ENCODE peak calls at places on chromosomes 4 and X, in eight cellular contexts. S, U, I, Y, P, Z, Q and D are unnamed samples.

GRCh38 chr4:7597281-7597680 is 162.6 kb upstream of the PSAPL1 start:
- DNase-seq in S (no peak), U (no peak), I (no peak), Y (no peak), P (no peak), Z (no peak), Q (no peak), D (no peak)

GRCh38 chr4:77045490-77045889 is 30.3 kb downstream of the CCNI start:
- DNase-seq in S (no peak), U (no peak), I (no peak), Y (no peak), P (no peak), Z (no peak), Q (no peak), D (peak)

GRCh38 chr4:40446785-40447184 is 111.7 kb downstream of the CHRNA9 start:
- DNase-seq in S (no peak), U (no peak), I (no peak), Y (no peak), P (no peak), Z (no peak), Q (no peak), D (no peak)

GRCh38 chr4:52750819-52751348 is 341 bp downstream of the ERVMER34-1 start:
- DNase-seq in S (peak), U (no peak), I (no peak), Y (no peak), P (no peak), Z (no peak), Q (peak), D (no peak)

GRCh38 chr4:47510036-47510435 is 25.0 kb downstream of the ATP10D start:
- DNase-seq in S (no peak), U (no peak), I (no peak), Y (no peak), P (no peak), Z (no peak), Q (no peak), D (no peak)

GRCh38 chr4:132330994-132331393 is 818.1 kb upstream of the PCDH10 start:
- DNase-seq in S (no peak), U (no peak), I (no peak), Y (no peak), P (no peak), Z (no peak), Q (no peak), D (no peak)

GRCh38 chrX:108001218-108001814 is 19.1 kb upstream of the TEX13B start:
- DNase-seq in S (no peak), U (no peak), I (no peak), Y (peak), P (peak), Z (no peak), Q (no peak), D (peak)

GRCh38 chr4:1154126-1154522 is 18.3 kb downstream of the SPON2 start:
- DNase-seq in S (no peak), U (no peak), I (no peak), Y (no peak), P (peak), Z (no peak), Q (peak), D (no peak)

GRCh38 chr4:134544303-134544761 is 342.7 kb upstream of the PABPC4L start:
- DNase-seq in S (no peak), U (no peak), I (peak), Y (no peak), P (no peak), Z (no peak), Q (no peak), D (no peak)

GRCh38 chr4:22416403-22416802 is 99.5 kb downstream of the ADGRA3 start:
- DNase-seq in S (no peak), U (no peak), I (no peak), Y (no peak), P (no peak), Z (no peak), Q (no peak), D (peak)

GRCh38 chr4:42205551-42205950 is 53.1 kb upstream of the BEND4 start:
- DNase-seq in S (no peak), U (no peak), I (no peak), Y (no peak), P (no peak), Z (no peak), Q (no peak), D (no peak)

GRCh38 chr4:40178672-40179071 is 18.2 kb upstream of the RHOH start:
- DNase-seq in S (no peak), U (no peak), I (no peak), Y (no peak), P (no peak), Z (no peak), Q (no peak), D (no peak)

GRCh38 chr4:17561195-17561909 is 15.6 kb upstream of the LAP3 start:
- DNase-seq in S (no peak), U (no peak), I (no peak), Y (no peak), P (no peak), Z (no peak), Q (peak), D (no peak)

GRCh38 chr4:129344058-129344457 is 248.1 kb downstream of the C4orf33 start:
- DNase-seq in S (no peak), U (no peak), I (no peak), Y (peak), P (peak), Z (peak), Q (no peak), D (peak)

GRCh38 chr4:119730644-119730995 is 102.0 kb upstream of the PDE5A start:
- DNase-seq in S (no peak), U (no peak), I (no peak), Y (no peak), P (no peak), Z (no peak), Q (no peak), D (no peak)

GRCh38 chrX:7055386-7056137 is 92.0 kb upstream of the STS start:
- DNase-seq in S (no peak), U (no peak), I (no peak), Y (no peak), P (no peak), Z (peak), Q (no peak), D (peak)

GRCh38 chr4:138555584-138555983 is 313.4 kb upstream of the SLC7A11 start:
- DNase-seq in S (no peak), U (no peak), I (no peak), Y (peak), P (peak), Z (no peak), Q (no peak), D (peak)

DNA sequence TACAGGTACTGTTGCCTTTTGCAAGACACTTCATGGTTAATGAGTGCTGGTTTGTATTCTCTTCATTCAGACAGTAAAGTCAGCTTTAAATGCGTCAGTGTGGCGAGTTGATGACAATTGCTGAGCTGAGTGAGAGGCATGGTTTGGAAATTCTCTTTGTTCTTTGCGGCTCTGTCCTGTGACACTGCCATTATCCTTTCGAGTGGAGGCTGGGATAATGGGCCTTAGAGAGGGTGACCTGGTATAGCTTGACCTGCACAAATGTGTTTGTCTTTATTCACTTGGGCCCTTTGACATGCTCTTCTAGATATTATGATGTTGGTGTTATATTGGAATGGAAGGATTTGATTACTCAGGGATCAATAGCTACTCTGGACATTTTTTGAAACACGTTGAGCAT is 208.5 kb upstream of the FAT1 start:
- DNase-seq in S (no peak), U (no peak), I (no peak), Y (peak), P (no peak), Z (no peak), Q (no peak), D (no peak)
- TF ChIP-seq POLR2A in S (no peak), U (no peak), I (no peak), Y (no peak), P (no peak), Z (no peak), Q (no peak), D (no peak)

GRCh38 chr4:26579169-26579568 is 4.7 kb upstream of the TBC1D19 start:
- DNase-seq in S (no peak), U (no peak), I (no peak), Y (no peak), P (no peak), Z (no peak), Q (no peak), D (no peak)

GRCh38 chr4:26583865-26584652 is at the start of gene TBC1D19:
- DNase-seq in S (peak), U (peak), I (peak), Y (peak), P (peak), Z (peak), Q (peak), D (peak)

GRCh38 chr4:26584725-26585124 is 841 bp downstream of the TBC1D19 start:
- DNase-seq in S (no peak), U (no peak), I (no peak), Y (no peak), P (no peak), Z (no peak), Q (no peak), D (no peak)

GRCh38 chr4:26583538-26583864 is 383 bp upstream of the TBC1D19 start:
- DNase-seq in S (no peak), U (no peak), I (no peak), Y (no peak), P (no peak), Z (no peak), Q (no peak), D (no peak)
- TF ChIP-seq POLR2A in S (no peak), U (no peak), I (no peak), Y (no peak), P (no peak), Z (no peak), Q (no peak), D (no peak)

GRCh38 chrX:24150051-24150790 is 692 bp downstream of the ZFX start:
- DNase-seq in S (peak), U (peak), I (peak), Y (peak), P (peak), Z (peak), Q (peak), D (peak)
- TF ChIP-seq POLR2A in S (peak), U (no peak), I (peak), Y (no peak), P (peak), Z (no peak), Q (no peak), D (peak)

DNA sequence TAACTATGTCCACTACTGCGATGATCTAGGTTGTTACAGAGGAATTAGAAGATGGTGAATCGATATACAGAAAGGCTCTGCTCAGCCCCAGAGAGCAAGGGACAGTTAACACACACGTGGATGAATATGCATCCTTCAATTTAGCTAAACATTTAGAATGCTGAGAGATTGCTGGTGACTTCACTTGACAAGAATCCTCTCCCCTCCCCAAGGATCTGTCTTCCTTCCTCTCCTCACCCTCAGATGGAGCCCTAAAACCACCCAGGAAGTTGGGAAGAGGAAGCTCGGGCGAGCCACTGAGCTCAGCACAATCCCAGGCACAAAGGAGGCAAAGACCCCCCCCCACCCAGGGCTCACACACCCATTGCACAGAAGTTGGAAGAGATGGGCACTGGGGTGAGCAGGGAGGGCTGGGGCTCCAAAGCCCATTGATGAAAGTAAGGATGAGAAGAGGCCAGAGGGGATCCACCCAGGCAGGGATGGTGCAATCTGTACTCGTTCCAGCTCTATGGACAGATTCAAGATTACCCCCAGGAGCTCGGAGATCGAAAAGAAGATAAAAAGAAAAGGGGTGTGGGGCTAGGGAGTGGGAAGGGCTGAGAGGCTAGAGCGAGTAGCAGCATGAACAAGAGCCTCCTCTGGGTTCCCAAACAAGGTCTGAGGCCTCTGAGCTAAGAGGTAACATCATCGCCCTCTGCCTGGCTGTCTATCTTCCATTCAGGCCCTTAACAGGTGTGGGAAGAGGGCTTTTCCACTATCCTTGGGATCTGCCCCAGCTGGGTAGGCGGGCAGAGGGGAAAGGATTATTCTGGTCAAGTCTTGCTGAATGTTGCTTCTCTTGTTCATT is 1.3 kb downstream of the TFE3 start:
- DNase-seq in S (no peak), U (no peak), I (no peak), Y (no peak), P (no peak), Z (peak), Q (no peak), D (no peak)
- TF ChIP-seq POLR2A in S (no peak), U (no peak), I (no peak), Y (no peak), P (peak), Z (no peak), Q (no peak), D (no peak)

DNA sequence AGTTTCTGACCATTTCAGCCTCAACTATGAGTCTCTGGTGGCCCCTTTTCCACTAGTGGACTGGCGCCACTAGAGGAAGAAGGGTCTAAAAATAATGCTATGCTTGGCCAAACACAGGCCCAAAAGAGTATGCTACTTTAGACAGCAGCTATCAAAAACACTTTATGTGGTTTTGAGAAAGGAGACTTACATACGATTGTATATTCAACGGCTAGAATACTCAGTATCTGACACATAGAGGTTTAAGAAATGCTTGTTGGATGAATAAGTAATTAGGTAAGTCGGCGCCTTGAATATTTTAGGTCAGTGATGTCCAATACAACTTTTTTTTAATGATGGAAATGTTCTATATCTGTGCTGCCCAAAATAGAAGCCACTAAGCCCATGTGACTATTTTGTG is 25.7 kb upstream of the TMPRSS11A start:
- DNase-seq in S (no peak), U (no peak), I (no peak), Y (no peak), P (no peak), Z (no peak), Q (no peak), D (no peak)
- TF ChIP-seq POLR2A in S (no peak), U (no peak), I (no peak), Y (no peak), P (no peak), Z (no peak), Q (no peak), D (no peak)

GRCh38 chr4:55853484-55854046 is at the start of gene EXOC1:
- DNase-seq in S (peak), U (peak), I (peak), Y (peak), P (peak), Z (peak), Q (peak), D (peak)
- TF ChIP-seq POLR2A in S (peak), U (peak), I (peak), Y (peak), P (peak), Z (no peak), Q (no peak), D (peak)

DNA sequence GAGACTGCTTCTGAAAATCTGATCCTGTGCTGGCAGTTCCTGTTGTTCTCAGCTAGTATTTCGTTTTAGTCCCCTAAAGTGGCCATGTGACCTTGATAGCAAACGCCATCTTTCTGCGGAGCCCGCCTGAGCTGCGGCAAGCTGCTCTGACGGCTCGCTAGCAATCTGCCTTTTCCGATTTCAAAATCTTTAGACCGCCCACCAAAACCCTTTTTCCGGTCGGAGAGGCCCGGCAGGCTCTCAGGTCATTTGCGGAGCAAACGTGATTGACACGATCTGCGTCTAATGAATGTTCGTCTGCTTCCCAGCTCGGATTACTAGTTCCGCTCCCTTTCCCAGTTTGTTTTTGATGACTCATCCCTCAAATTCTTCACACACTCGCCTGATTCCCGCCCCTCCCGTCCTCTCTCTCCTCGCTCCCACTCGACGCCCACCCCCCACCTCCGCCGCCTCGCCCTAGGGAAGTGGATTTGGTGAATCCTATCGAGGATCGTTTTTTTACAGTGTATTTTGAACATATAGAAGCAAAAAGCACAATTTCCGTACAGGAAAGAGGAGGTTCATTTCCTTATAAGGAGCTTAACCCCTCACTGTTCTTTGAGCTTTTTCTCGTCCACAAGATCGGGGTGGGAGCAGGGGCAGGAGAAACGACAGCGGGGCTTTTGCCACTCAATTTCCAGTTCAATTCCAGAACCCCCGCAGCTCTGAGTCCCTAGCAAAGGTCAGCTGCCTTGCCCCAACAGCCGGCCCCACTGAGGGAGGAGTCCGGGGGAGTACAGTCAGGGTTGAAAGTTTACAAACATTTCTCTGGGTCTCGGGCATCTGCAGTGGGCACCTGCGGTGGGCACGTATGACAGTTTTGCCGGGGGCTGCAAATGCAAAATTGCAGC is 37.5 kb downstream of the NLGN3 start:
- DNase-seq in S (peak), U (peak), I (peak), Y (peak), P (peak), Z (peak), Q (peak), D (peak)
- TF ChIP-seq POLR2A in S (peak), U (peak), I (peak), Y (peak), P (peak), Z (no peak), Q (no peak), D (peak)